ENCODE peak calls at places on chromosomes 5 and 9, in ten cellular contexts. S is kidney, F is stomach, M is BE2C, B is psoas muscle, V is OCI-LY7, C is tibial artery, K is body of pancreas, I is SK-N-SH, X is mucosa of descending colon. D is an unnamed sample. For H3K36me3, the result is how much of the 10 kb centered on the place peaks cover.

GRCh38 chr5:35803221-35803651 is 53.5 kb upstream of the IL7R start:
- DNase-seq in X (peak), F (no peak), I (peak), C (no peak), M (peak), B (no peak), V (peak), S (no peak), K (peak), D (no peak)

GRCh38 chr9:127862075-127863011 is 7.9 kb upstream of the ENG start:
- DNase-seq in F (peak), C (peak), V (peak), K (peak), X (peak), B (peak), M (no peak), S (peak), I (no peak), D (peak)

GRCh38 chr9:137067860-137068538 is 2.4 kb downstream of the SAPCD2 start:
- DNase-seq in F (peak), M (peak), K (peak), C (peak), V (peak), I (peak), B (peak), S (peak), X (peak), D (peak)

GRCh38 chr5:66306844-66307315 is 162.8 kb downstream of the SREK1 start:
- DNase-seq in F (no peak), X (no peak), M (no peak), C (no peak), V (no peak), K (no peak), I (no peak), S (no peak), B (no peak), D (no peak)

GRCh38 chr9:77649109-77649812 is 1.1 kb upstream of the GNA14 start:
- DNase-seq in C (no peak), B (no peak), I (peak), S (no peak), K (no peak), M (no peak), V (no peak), F (no peak), X (no peak), D (no peak)

GRCh38 chr9:73141282-73141681 is 10.4 kb upstream of the ANXA1 start:
- DNase-seq in B (no peak), K (no peak), S (no peak), I (no peak), C (no peak), V (no peak), F (no peak), X (no peak), M (no peak), D (no peak)

GRCh38 chr5:140855772-140856674 is at the start of gene PCDHA10:
- DNase-seq in V (peak), M (peak), C (no peak), F (no peak), S (no peak), I (no peak), X (no peak), B (no peak), K (peak), D (no peak)

GRCh38 chr9:105507096-105507495 is 50.8 kb upstream of the FKTN start:
- DNase-seq in X (no peak), K (no peak), C (no peak), I (no peak), B (no peak), F (no peak), S (no peak), M (no peak), V (no peak), D (no peak)

GRCh38 chr9:129316281-129317030 is 138.4 kb upstream of the IER5L start:
- DNase-seq in M (no peak), V (no peak), S (peak), F (no peak), I (no peak), X (no peak), B (no peak), C (peak), K (peak), D (peak)

GRCh38 chr5:43044181-43044914 is 4.2 kb upstream of the ANXA2R start:
- DNase-seq in M (no peak), V (no peak), I (no peak), K (no peak), C (no peak), S (no peak), X (no peak), F (no peak), B (peak), D (no peak)

GRCh38 chr5:103218164-103218563 is 40.4 kb upstream of the MACIR start:
- DNase-seq in F (no peak), M (no peak), V (no peak), B (no peak), C (no peak), S (no peak), I (no peak), X (no peak), K (no peak), D (no peak)

GRCh38 chr9:100222674-100223073 is 123.6 kb downstream of the INVS start:
- DNase-seq in I (peak), S (no peak), X (no peak), K (no peak), M (no peak), C (no peak), B (no peak), F (no peak), V (peak), D (no peak)

GRCh38 chr5:57422993-57423392 is 59.6 kb downstream of the ACTBL2 start:
- DNase-seq in C (no peak), B (no peak), V (no peak), S (no peak), M (no peak), I (no peak), K (no peak), F (no peak), X (peak), D (peak)

GRCh38 chr5:131212471-131213021 is 41.8 kb downstream of the LYRM7 start:
- DNase-seq in X (no peak), F (no peak), I (no peak), C (no peak), V (peak), M (no peak), S (no peak), B (no peak), K (no peak), D (no peak)

GRCh38 chr9:34989946-34990635 is 546 bp downstream of the DNAJB5 start:
- DNase-seq in C (peak), F (peak), X (peak), K (peak), M (peak), S (peak), B (peak), V (peak), I (peak), D (peak)

GRCh38 chr9:89153618-89154017 is 25.0 kb downstream of the SHC3 start:
- DNase-seq in F (no peak), I (no peak), K (peak), V (no peak), S (no peak), C (no peak), M (no peak), B (peak), X (no peak), D (no peak)

GRCh38 chr9:38052147-38052546 is 16.9 kb downstream of the SHB start:
- DNase-seq in K (no peak), B (no peak), S (peak), M (no peak), I (no peak), F (no peak), V (no peak), X (no peak), C (no peak), D (no peak)

GRCh38 chr9:21081999-21082398 is 4.3 kb upstream of the IFNB1 start:
- DNase-seq in I (no peak), F (no peak), S (no peak), B (no peak), X (no peak), M (no peak), C (no peak), K (no peak), V (no peak), D (no peak)

GRCh38 chr5:35332551-35332950 is 102.3 kb upstream of the PRLR start:
- DNase-seq in X (no peak), F (no peak), S (no peak), M (no peak), B (no peak), V (no peak), K (no peak), I (no peak), C (no peak), D (no peak)

GRCh38 chr5:120512068-120512467 is 48.0 kb downstream of the PRR16 start:
- DNase-seq in F (no peak), K (no peak), X (no peak), S (no peak), V (no peak), M (no peak), C (no peak), B (no peak), I (no peak), D (no peak)
- H3K4me3 ChIP-seq in F (no peak), K (no peak), X (no peak), S (no peak), V (no peak), M (no peak), C (no peak), B (no peak), I (no peak), D (no peak)

GRCh38 chr5:72842816-72843215 is 26.4 kb downstream of the TNPO1 start:
- DNase-seq in M (no peak), C (no peak), F (no peak), S (no peak), V (peak), K (no peak), I (no peak), B (no peak), X (peak), D (no peak)
- TF ChIP-seq CTCF in M (peak), C (no peak), F (no peak), S (no peak), V (no peak), K (no peak), I (peak), B (no peak), X (no peak), D (no peak)

GRCh38 chr9:5671711-5672353 is 42.9 kb downstream of the RIC1 start:
- DNase-seq in S (no peak), C (no peak), F (no peak), B (no peak), K (no peak), I (no peak), X (peak), V (peak), M (no peak), D (no peak)

GRCh38 chr9:5667391-5667790 is 38.5 kb downstream of the RIC1 start:
- DNase-seq in V (no peak), F (no peak), B (no peak), S (no peak), M (no peak), X (no peak), C (no peak), I (no peak), K (no peak), D (no peak)

GRCh38 chr9:5665059-5665458 is 36.2 kb downstream of the RIC1 start:
- DNase-seq in I (no peak), S (no peak), M (no peak), K (no peak), V (no peak), B (no peak), C (no peak), F (no peak), X (no peak), D (no peak)

DNA sequence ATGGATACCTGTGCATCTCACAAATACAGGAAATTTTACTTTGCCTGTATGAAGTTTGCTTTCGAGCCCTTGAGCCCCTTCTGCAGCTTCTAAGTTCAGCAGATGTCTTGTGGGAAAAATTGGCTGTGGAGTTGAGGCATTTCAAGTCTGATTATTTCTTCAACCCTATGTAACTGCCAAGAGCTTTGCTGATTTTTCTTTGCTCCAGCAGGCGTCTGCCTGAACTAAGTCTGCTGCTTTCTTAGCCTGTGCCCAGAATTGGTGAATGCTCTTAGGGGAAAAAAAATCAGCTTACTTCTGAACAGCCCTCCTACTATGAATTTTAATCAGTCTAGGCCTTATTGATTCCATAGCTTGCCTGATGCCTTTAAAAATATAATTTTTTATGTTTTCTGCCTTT is 41.2 kb downstream of the RIC1 start:
- DNase-seq in B (no peak), S (no peak), I (no peak), X (no peak), C (no peak), V (no peak), F (no peak), M (no peak), K (no peak), D (no peak)
- H3K36me3 ChIP-seq in B (under half), S (under half), I (under half), X (under half), C (under half), V (half or more), F (under half), M (under half), K (under half), D (under half)

DNA sequence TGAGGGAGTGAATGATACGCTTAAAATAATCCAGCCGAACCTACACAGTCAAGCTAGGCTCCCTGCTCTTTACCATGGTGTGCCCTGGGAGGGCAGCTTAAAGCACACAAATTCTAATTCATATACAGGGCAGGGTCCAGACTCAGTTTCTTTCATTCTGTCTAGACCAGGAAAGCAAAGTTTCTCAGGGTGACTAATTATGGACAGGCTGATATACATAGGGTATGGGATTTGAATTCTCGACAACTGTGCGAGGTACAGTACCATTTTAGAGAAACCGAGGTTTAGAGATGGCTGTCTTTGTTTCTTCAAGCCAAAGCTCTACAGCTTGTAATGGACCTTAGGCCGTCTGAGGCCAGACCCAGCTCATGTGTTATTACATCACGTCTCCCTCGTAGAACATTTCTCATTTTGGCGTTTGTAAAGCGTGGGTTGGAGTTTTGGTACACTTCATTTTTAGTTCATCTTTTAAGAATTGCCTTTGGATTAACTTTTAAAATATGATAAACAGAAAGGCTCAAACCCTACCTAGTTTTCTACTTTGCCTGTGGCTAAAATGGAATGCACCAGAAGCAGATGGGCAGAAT is 2.8 kb downstream of the PTGER4 start:
- DNase-seq in I (no peak), S (no peak), C (no peak), K (peak), M (no peak), V (no peak), B (no peak), F (no peak), X (no peak), D (no peak)
- H3K4me3 ChIP-seq in I (no peak), S (peak), C (peak), K (peak), M (no peak), V (no peak), B (peak), F (peak), X (peak), D (peak)

D was measured in left lung.